ENCODE peak calls at places on chromosomes 6 and 20, in four cellular contexts. S is GM12878, Q is HepG2, H is K562. Z is an unnamed sample.

GRCh38 chr20:58094698-58095097 is 133.8 kb downstream of the ANKRD60 start:
- DNase-seq in Q (no peak), H (no peak), S (no peak), Z (no peak)

GRCh38 chr20:63351811-63352591 is 9.1 kb downstream of the CHRNA4 start:
- DNase-seq in Q (no peak), S (no peak), H (no peak), Z (no peak)

GRCh38 chr6:36958775-36959554 is 4.4 kb downstream of the PI16 start:
- DNase-seq in H (peak; percentile 78), Q (no peak), S (no peak), Z (no peak)

GRCh38 chr6:10190042-10190441 is 224.8 kb downstream of the TFAP2A start:
- DNase-seq in Q (no peak), S (no peak), H (no peak), Z (no peak)

GRCh38 chr6:26170181-26170580 is 83.0 kb downstream of the HFE start:
- DNase-seq in H (no peak), S (no peak), Q (no peak), Z (no peak)

GRCh38 chr20:8473459-8473858 is 341.4 kb downstream of the PLCB1 start:
- DNase-seq in Q (no peak), S (no peak), H (no peak), Z (no peak)

GRCh38 chr20:16531485-16531884 is 41.8 kb downstream of the KIF16B start:
- DNase-seq in Q (no peak), H (no peak), S (no peak), Z (peak; percentile 35)

GRCh38 chr6:146027586-146028249 is 1.1 kb upstream of the GRM1 start:
- DNase-seq in S (no peak), H (no peak), Q (no peak), Z (peak; percentile 1)

GRCh38 chr6:36079596-36079995 is 50.7 kb upstream of the MAPK13 start:
- DNase-seq in H (no peak), S (no peak), Q (no peak), Z (no peak)

GRCh38 chr6:45923831-45924391 is 91.7 kb downstream of the CLIC5 start:
- DNase-seq in Q (no peak), H (no peak), S (no peak), Z (no peak)

GRCh38 chr6:168333039-168333438 is 13.5 kb upstream of the DACT2 start:
- DNase-seq in S (no peak), Q (peak; percentile 44), H (peak; percentile 64), Z (peak; percentile 37)

GRCh38 chr6:118553132-118553531 is 5.0 kb downstream of the PLN start:
- DNase-seq in H (no peak), Q (no peak), S (no peak), Z (no peak)

GRCh38 chr6:52087498-52087999 is at the start of gene PKHD1:
- DNase-seq in S (no peak), Q (peak; percentile 55), H (peak; percentile 19), Z (no peak)

GRCh38 chr6:139872635-139873034 is 498.2 kb upstream of the CITED2 start:
- DNase-seq in S (no peak), H (no peak), Q (no peak), Z (no peak)

GRCh38 chr6:43096451-43097097 is 20.5 kb downstream of the PTK7 start:
- DNase-seq in S (no peak), H (peak; percentile 42), Q (no peak), Z (no peak)

GRCh38 chr6:77457720-77458349 is 5.5 kb downstream of the HTR1B start:
- DNase-seq in S (no peak), H (peak; percentile 32), Q (peak; percentile 45), Z (peak; percentile 31)

GRCh38 chr6:15608406-15608805 is 54.4 kb downstream of the DTNBP1 start:
- DNase-seq in H (no peak), S (no peak), Q (no peak), Z (peak; percentile 68)

GRCh38 chr20:36086767-36087166 is 67.8 kb upstream of the EPB41L1 start:
- DNase-seq in S (no peak), H (peak; percentile 50), Q (no peak), Z (peak; percentile 94)

GRCh38 chr6:27672113-27672799 is 199.4 kb upstream of the ZNF184 start:
- DNase-seq in Q (peak; percentile 91), H (peak; percentile 78), S (no peak), Z (no peak)

GRCh38 chr20:11445891-11446290 is 471.8 kb upstream of the BTBD3 start:
- DNase-seq in S (no peak), Q (no peak), H (no peak), Z (no peak)

GRCh38 chr20:8943638-8944037 is 125.2 kb upstream of the PLCB4 start:
- DNase-seq in S (no peak), H (no peak), Q (no peak), Z (no peak)

GRCh38 chr20:19817017-19817416 is 59.0 kb downstream of the RIN2 start:
- DNase-seq in S (no peak), Q (peak; percentile 57), H (no peak), Z (peak; percentile 88)

GRCh38 chr6:114058435-114058834 is 87.5 kb upstream of the HDAC2 start:
- DNase-seq in H (no peak), Q (no peak), S (no peak), Z (no peak)

GRCh38 chr6:159899994-159900745 is 9.4 kb downstream of the MAS1 start:
- DNase-seq in Q (no peak), S (no peak), H (no peak), Z (peak; percentile 38)

GRCh38 chr6:105322499-105323231 is 80.2 kb downstream of the PREP start:
- DNase-seq in S (no peak), Q (no peak), H (no peak), Z (no peak)

GRCh38 chr6:7414811-7415210 is 25.2 kb downstream of the RIOK1 start:
- DNase-seq in Q (no peak), H (no peak), S (no peak), Z (no peak)

GRCh38 chr20:50003253-50003656 is 20.5 kb downstream of the SNAI1 start:
- DNase-seq in Q (no peak), H (no peak), S (no peak), Z (no peak)

GRCh38 chr20:51354769-51355319 is 187.7 kb downstream of the NFATC2 start:
- DNase-seq in S (no peak), Q (no peak), H (no peak), Z (peak; percentile 45)

GRCh38 chr6:165082631-165083030 is 226.8 kb downstream of the C6orf118 start:
- DNase-seq in H (no peak), S (no peak), Q (no peak), Z (no peak)

GRCh38 chr6:138416201-138416600 is 12.2 kb downstream of the HEBP2 start:
- DNase-seq in H (no peak), Q (no peak), S (no peak), Z (no peak)

GRCh38 chr6:41163419-41163717 is 452 bp upstream of the TREM2 start:
- DNase-seq in H (no peak), S (no peak), Q (no peak), Z (no peak)

GRCh38 chr6:33313105-33313708 is 671 bp downstream of the TAPBP start:
- DNase-seq in S (no peak), H (peak; percentile 51), Q (no peak), Z (no peak)

GRCh38 chr6:100487638-100488037 is 22.9 kb upstream of the SIM1 start:
- DNase-seq in S (no peak), Q (no peak), H (no peak), Z (no peak)

GRCh38 chr6:100484474-100484873 is 19.8 kb upstream of the SIM1 start:
- DNase-seq in Q (no peak), S (peak; percentile 20), H (no peak), Z (no peak)

GRCh38 chr6:100485268-100485667 is 20.5 kb upstream of the SIM1 start:
- DNase-seq in S (no peak), Q (no peak), H (no peak), Z (no peak)

GRCh38 chr6:100479180-100480035 is 14.7 kb upstream of the SIM1 start:
- DNase-seq in H (peak; percentile 40), Q (peak; percentile 27), S (peak; percentile 34), Z (peak; percentile 45)

GRCh38 chr6:100482698-100483097 is 18.0 kb upstream of the SIM1 start:
- DNase-seq in Q (peak; percentile 60), H (no peak), S (no peak), Z (no peak)
- TF ChIP-seq POLR2AphosphoS2 in Q (no peak), H (no peak), S (no peak), Z (no peak)

DNA sequence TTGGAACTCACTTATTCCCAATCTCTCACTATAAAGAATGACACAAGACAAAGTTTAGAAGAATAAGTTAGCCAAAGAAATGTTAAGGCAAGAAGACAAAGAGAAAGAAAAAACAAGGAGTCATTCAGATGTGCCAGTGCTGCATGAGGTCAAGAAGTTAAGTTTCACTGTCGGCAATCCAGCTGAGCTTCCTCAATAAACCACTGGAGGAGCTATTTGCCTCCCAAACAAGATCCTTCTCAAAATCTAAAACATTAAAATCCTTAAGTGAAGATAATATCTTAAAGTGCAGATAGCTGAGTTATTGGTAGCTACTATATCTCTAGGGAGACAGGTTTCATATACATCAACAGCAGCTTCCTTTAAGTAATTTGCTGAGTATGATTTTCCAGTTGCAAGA is 512.3 kb downstream of the HDGFL1 start:
- DNase-seq in Q (no peak), H (no peak), S (no peak), Z (peak; percentile 0)
- TF ChIP-seq POLR2AphosphoS2 in Q (no peak), H (no peak), S (no peak), Z (no peak)

DNA sequence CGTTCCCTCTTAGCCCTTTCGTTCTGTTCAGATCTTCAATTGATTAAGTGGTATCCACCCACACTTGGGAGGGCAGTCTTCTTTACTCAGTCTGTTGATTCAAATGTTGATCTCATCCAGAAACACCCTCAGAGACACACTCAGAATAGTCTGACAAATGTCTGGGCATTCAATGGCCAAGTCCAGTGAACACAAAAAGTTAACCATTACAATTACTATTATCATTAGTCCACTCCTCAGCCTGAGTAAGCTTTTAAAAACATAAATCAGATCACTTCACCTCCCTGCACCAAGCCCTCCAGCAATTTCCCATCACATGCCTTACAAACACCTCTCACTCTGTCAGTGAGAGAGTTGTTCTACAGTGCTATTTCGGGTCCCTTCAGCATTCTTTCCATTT is 423.2 kb downstream of the RFPL4B start:
- DNase-seq in Q (no peak), S (no peak), H (no peak), Z (no peak)
- TF ChIP-seq POLR2AphosphoS2 in Q (no peak), S (no peak), H (no peak), Z (no peak)

DNA sequence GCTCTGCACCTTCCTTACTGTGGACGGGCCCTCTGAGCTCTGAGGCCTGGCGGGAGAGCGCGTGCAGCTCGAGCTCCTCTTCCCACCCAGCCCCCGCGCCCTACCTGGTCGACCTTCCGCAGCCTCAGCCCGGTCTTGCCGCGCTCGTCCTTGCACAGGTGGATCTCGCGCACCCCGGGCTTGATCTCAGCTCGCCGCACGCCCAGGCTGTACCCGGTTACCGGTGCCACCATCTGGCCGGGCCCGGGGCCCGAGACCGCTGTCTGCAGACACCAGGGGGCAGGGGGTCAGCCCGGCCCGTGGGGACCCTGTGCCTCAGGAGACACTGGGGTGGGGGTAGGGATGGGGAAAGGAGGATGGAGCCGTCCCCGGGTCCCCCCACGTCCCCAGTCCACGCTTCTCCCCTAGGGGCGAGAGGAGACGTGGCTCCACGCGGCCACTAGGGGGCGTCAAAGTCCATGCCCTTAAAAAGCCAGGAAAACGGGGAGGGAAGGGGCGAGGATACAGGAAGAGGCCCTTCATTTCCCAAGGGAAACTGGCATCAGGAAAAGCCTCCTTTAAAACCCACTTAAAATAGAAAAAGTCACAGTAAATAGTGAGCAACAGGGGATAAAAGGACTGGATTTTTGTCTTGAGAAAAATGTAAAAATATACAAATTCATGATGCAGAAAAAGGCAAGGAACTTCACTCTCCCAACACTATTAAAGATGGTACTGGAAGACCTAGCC is 15.5 kb downstream of the SDCBP2 start:
- DNase-seq in H (peak; percentile 73), Q (peak; percentile 71), S (no peak), Z (peak; percentile 75)
- TF ChIP-seq POLR2AphosphoS2 in H (no peak), Q (no peak), S (no peak), Z (no peak)